ENCODE peak calls at places on chromosome 20, in four cellular contexts. N is choroid plexus epithelial cell, Z is GM12865, H is brain microvascular endothelial cell. S is an unnamed sample.

GRCh38 chr20:39865446-39865845 is 823.6 kb downstream of the MAFB start:
- DNase-seq in N (no peak), Z (no peak), H (no peak), S (no peak)

GRCh38 chr20:16293590-16293989 is 279.7 kb downstream of the KIF16B start:
- DNase-seq in N (peak), Z (no peak), H (no peak), S (peak)

GRCh38 chr20:768426-768978 is at the start of gene SLC52A3:
- DNase-seq in N (no peak), Z (no peak), H (no peak), S (no peak)

GRCh38 chr20:51491393-51491792 is 51.1 kb downstream of the NFATC2 start:
- DNase-seq in N (no peak), Z (no peak), H (no peak), S (no peak)

GRCh38 chr20:2330090-2330695 is 34.4 kb downstream of the TGM3 start:
- DNase-seq in N (no peak), Z (no peak), H (no peak), S (no peak)

GRCh38 chr20:17471606-17472187 is 59.5 kb downstream of the BFSP1 start:
- DNase-seq in N (no peak), Z (no peak), H (no peak), S (no peak)

GRCh38 chr20:52823303-52823702 is 148.9 kb upstream of the TSHZ2 start:
- DNase-seq in N (no peak), Z (no peak), H (no peak), S (no peak)

GRCh38 chr20:59646487-59646886 is 42.1 kb downstream of the PHACTR3 start:
- DNase-seq in N (no peak), Z (no peak), H (no peak), S (no peak)

GRCh38 chr20:57912227-57912582 is 202.4 kb upstream of the PMEPA1 start:
- DNase-seq in N (no peak), Z (no peak), H (no peak), S (no peak)

GRCh38 chr20:45157977-45158376 is 16.7 kb upstream of the PI3 start:
- DNase-seq in N (peak), Z (no peak), H (peak), S (peak)

GRCh38 chr20:8131598-8132014 is 460 bp upstream of the PLCB1 start:
- DNase-seq in N (peak), Z (no peak), H (peak), S (peak)

GRCh38 chr20:62141397-62142251 is 1.6 kb downstream of the PSMA7 start:
- DNase-seq in N (peak), Z (peak), H (no peak), S (peak)

GRCh38 chr20:3681352-3681930 is 369 bp downstream of the ADAM33 start:
- DNase-seq in N (no peak), Z (no peak), H (no peak), S (no peak)

GRCh38 chr20:3678198-3678597 is 3.6 kb downstream of the ADAM33 start:
- DNase-seq in N (no peak), Z (no peak), H (no peak), S (no peak)

GRCh38 chr20:3678893-3679720 is 2.7 kb downstream of the ADAM33 start:
- DNase-seq in N (no peak), Z (no peak), H (no peak), S (peak)

GRCh38 chr20:3680701-3681351 is 984 bp downstream of the ADAM33 start:
- DNase-seq in N (peak), Z (no peak), H (no peak), S (peak)

DNA sequence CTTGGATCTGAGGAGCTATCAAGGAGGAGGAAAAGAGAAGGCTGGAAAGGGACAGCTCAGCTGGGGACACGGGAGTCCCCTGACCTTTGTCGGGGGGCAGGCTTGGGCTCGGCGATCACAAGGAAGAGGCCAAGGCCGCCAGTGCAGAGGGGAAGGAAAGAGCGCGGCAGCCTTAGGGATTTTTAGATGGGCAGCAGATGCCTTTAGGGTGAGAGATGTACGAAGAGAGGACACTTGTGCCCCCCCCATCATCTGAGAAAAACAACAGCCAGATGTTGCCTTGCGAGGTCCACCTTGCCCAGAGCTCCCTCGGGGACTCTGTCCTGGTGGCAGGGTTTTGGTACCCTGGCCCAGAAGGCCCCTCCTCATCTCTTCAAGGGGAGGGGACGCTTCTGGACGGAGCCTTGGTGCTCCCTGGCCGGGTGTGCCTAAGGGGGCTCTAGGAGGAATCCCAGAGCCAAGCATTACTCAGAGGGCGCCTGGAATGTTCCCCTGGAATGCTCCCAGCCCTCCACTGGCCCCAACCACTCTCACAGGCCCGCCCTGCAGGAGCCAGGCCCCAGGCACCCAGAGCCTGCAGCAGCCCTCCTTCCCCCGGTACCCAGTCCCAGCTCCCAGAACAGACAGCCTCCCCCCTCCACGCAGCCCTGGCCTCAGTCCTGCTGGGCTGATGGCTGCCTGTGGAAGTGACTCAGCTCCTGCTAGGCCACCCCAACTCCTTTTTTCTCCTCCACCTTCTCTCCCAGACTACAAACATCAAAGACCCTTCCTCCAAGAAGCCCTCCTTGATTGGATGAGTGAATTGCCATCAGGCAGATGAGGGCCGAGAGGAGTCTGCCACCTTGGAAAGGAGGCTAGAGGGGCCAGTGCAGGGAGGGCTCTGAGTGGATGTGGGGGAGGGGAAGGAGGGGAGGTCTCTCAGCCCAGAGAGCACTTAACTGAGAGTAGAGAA is 1.8 kb downstream of the ADAM33 start:
- DNase-seq in N (peak), Z (no peak), H (peak), S (peak)
- H3K4me3 ChIP-seq in N (peak), Z (no peak), H (no peak), S (peak)

GRCh38 chr20:49979030-49979832 is 3.5 kb upstream of the SNAI1 start:
- DNase-seq in N (no peak), Z (peak), H (no peak), S (no peak)
- H3K4me3 ChIP-seq in N (peak), Z (no peak), H (peak), S (peak)

DNA sequence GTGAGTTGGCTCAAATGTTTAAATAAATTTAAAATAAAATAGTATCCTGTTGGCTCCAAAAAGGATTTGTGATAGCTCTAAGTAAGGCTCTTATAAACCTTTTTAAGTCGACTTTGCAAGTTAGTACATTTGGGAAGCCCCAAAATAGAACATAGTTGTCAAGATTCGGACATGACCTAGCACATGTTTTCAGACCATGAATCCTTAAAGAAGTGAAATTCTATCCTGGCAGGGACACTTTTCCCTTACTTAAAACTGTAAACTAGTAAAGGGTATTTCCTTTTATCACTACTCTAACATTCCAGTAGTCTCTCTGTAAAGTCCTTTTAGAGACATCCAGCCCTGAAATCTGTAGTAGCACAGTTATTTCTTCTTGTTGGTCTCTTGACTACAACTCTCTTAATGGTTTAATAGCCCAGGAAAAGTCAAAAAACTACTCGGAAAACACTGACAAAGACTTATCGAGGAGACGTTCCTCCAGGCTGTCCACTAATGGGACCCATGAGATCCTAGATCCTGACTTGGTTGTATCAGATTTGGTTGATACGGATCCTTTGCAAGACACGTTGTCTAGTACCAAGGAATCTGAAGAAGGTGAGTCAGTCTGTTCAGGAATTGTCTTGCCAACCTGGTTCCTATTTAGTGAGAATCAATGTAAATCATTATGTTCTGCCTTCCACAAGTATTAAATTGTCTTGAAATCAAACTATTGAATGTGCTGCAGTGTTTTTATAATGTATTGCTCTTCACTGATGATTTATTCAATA is 83.6 kb downstream of the SCAND1 start:
- DNase-seq in N (peak), Z (no peak), H (peak), S (peak)
- H3K4me3 ChIP-seq in N (no peak), Z (no peak), H (no peak), S (peak)

DNA sequence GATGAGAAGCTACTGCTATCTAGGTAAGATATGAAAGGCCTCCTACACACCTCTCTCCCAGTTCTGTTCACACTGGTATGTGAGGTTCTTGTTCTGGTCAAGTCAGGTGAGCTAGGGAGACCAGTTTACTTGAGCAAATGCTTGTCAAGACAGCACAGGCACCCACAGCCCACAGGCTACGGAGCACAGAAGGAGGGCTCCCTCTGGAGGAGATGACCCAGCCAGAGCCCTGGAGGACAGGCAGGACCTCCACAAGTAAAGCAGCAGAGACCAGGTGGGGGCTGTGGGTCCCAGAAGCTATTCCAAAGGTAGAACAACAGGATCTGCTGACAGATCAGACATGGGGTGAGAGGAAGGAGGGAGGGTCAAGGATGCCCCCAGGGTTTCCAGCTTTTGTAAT is 13.2 kb downstream of the MMP24OS start:
- DNase-seq in N (peak), Z (no peak), H (no peak), S (peak)
- H3K4me3 ChIP-seq in N (no peak), Z (no peak), H (no peak), S (no peak)

GRCh38 chr20:56426926-56427325 is 14.9 kb downstream of the CASS4 start:
- DNase-seq in N (no peak), Z (no peak), H (no peak), S (no peak)
- H3K4me3 ChIP-seq in N (no peak), Z (no peak), H (no peak), S (no peak)

GRCh38 chr20:41038149-41038877 is 9.7 kb downstream of the TOP1 start:
- DNase-seq in N (no peak), Z (no peak), H (no peak), S (no peak)

GRCh38 chr20:41037172-41037571 is 8.6 kb downstream of the TOP1 start:
- DNase-seq in N (no peak), Z (no peak), H (no peak), S (no peak)

GRCh38 chr20:41040855-41041254 is 12.2 kb downstream of the TOP1 start:
- DNase-seq in N (no peak), Z (no peak), H (no peak), S (no peak)

GRCh38 chr20:41041693-41042092 is 13.1 kb downstream of the TOP1 start:
- DNase-seq in N (no peak), Z (no peak), H (no peak), S (no peak)

GRCh38 chr20:41038878-41039404 is 10.3 kb downstream of the TOP1 start:
- DNase-seq in N (no peak), Z (no peak), H (no peak), S (no peak)
- H3K4me3 ChIP-seq in N (no peak), Z (no peak), H (no peak), S (no peak)

GRCh38 chr20:24151621-24152020 is 163.0 kb upstream of the GGTLC1 start:
- DNase-seq in N (no peak), Z (no peak), H (no peak), S (no peak)

GRCh38 chr20:24153101-24154040 is 164.8 kb upstream of the GGTLC1 start:
- DNase-seq in N (no peak), Z (no peak), H (no peak), S (no peak)

GRCh38 chr20:24160563-24161355 is 172.2 kb upstream of the GGTLC1 start:
- DNase-seq in N (peak), Z (peak), H (peak), S (peak)

GRCh38 chr20:24158271-24158670 is 169.7 kb upstream of the GGTLC1 start:
- DNase-seq in N (no peak), Z (no peak), H (no peak), S (no peak)

DNA sequence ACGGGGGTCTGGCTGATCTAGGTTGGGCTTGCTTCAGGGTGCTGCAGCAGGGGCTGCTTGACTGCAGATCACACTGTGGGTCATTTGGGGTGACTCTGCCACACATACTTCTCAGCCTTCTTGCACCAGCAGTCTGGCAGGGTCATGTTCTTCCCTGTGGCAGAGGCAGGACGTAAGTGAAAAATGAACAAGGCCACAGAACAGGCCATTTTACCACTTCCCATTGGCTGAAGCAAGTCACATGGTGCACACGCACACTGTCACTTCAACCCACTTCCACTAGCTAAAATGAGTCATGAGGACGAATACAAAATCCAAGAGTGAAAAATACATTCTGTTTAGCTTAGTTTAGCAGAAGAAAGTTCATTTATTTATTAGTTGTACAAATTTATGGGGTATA is 168.6 kb upstream of the GGTLC1 start:
- DNase-seq in N (no peak), Z (peak), H (no peak), S (no peak)
- H3K4me3 ChIP-seq in N (no peak), Z (no peak), H (no peak), S (no peak)

GRCh38 chr20:35151739-35152138 is 4.6 kb upstream of the EDEM2 start:
- DNase-seq in N (no peak), Z (no peak), H (no peak), S (peak)
- H3K4me3 ChIP-seq in N (no peak), Z (no peak), H (no peak), S (no peak)

S was measured in fibroblast of villous mesenchyme.